ENCODE peak calls at places on chromosomes 16 and 17, in five cellular contexts. I is CD8-positive, alpha-beta memory T cell; B is lung; M is ascending aorta; D is adrenal gland. K is an unnamed sample.

GRCh38 chr16:560221-560700 is at the start of gene PRR35:
- DNase-seq in I (no peak), B (no peak), M (no peak), D (no peak), K (no peak)

GRCh38 chr17:33927732-33928133 is 327.4 kb upstream of the CCL2 start:
- DNase-seq in I (no peak), B (no peak), M (no peak), D (no peak), K (no peak)

GRCh38 chr16:3097266-3097665 is 1.8 kb downstream of the ZSCAN10 start:
- DNase-seq in I (no peak), B (no peak), M (no peak), D (no peak), K (no peak)

GRCh38 chr16:49441366-49441780 is 67.8 kb downstream of the C16orf78 start:
- DNase-seq in I (peak), B (peak), M (no peak), D (peak), K (peak)

GRCh38 chr16:3467920-3468319 is 24.4 kb downstream of the NAA60 start:
- DNase-seq in I (no peak), B (no peak), M (no peak), D (no peak), K (no peak)

GRCh38 chr17:44804301-44805061 is 25.6 kb downstream of the GJC1 start:
- DNase-seq in I (no peak), B (no peak), M (no peak), D (no peak), K (no peak)

GRCh38 chr16:1772362-1772907 is at the start of gene EME2:
- DNase-seq in I (peak), B (no peak), M (no peak), D (no peak), K (no peak)

GRCh38 chr16:69191136-69191535 is 4.2 kb downstream of the SNTB2 start:
- DNase-seq in I (no peak), B (no peak), M (no peak), D (no peak), K (no peak)

GRCh38 chr16:17106243-17106791 is 364.4 kb downstream of the XYLT1 start:
- DNase-seq in I (no peak), B (no peak), M (no peak), D (no peak), K (no peak)

GRCh38 chr16:81454044-81454443 is 9.4 kb downstream of the CMIP start:
- DNase-seq in I (no peak), B (no peak), M (no peak), D (no peak), K (no peak)

GRCh38 chr17:7110617-7111306 is 3.9 kb downstream of the ASGR2 start:
- DNase-seq in I (no peak), B (no peak), M (no peak), D (no peak), K (no peak)

GRCh38 chr17:68513932-68514331 is 1.7 kb downstream of the PRKAR1A start:
- DNase-seq in I (no peak), B (no peak), M (no peak), D (no peak), K (no peak)

GRCh38 chr17:3794890-3795757 is 5.9 kb downstream of the ITGAE start:
- DNase-seq in I (peak), B (no peak), M (no peak), D (no peak), K (no peak)

GRCh38 chr16:48523415-48524204 is 86.4 kb downstream of the N4BP1 start:
- DNase-seq in I (no peak), B (no peak), M (no peak), D (no peak), K (no peak)

GRCh38 chr17:54662978-54663876 is 237.4 kb upstream of the TOM1L1 start:
- DNase-seq in I (no peak), B (no peak), M (no peak), D (no peak), K (no peak)

GRCh38 chr16:51002889-51003490 is 148.1 kb downstream of the SALL1 start:
- DNase-seq in I (no peak), B (no peak), M (no peak), D (no peak), K (peak)

GRCh38 chr17:69525920-69526841 is 111.7 kb downstream of the MAP2K6 start:
- DNase-seq in I (no peak), B (no peak), M (no peak), D (peak), K (peak)

GRCh38 chr17:64741924-64742670 is 80.0 kb upstream of the SMURF2 start:
- DNase-seq in I (no peak), B (peak), M (no peak), D (no peak), K (peak)

GRCh38 chr16:13021996-13022395 is 120.6 kb downstream of the SHISA9 start:
- DNase-seq in I (no peak), B (no peak), M (no peak), D (no peak), K (no peak)
- H3K27ac ChIP-seq in I (no peak), B (no peak), M (no peak), D (no peak), K (no peak)

DNA sequence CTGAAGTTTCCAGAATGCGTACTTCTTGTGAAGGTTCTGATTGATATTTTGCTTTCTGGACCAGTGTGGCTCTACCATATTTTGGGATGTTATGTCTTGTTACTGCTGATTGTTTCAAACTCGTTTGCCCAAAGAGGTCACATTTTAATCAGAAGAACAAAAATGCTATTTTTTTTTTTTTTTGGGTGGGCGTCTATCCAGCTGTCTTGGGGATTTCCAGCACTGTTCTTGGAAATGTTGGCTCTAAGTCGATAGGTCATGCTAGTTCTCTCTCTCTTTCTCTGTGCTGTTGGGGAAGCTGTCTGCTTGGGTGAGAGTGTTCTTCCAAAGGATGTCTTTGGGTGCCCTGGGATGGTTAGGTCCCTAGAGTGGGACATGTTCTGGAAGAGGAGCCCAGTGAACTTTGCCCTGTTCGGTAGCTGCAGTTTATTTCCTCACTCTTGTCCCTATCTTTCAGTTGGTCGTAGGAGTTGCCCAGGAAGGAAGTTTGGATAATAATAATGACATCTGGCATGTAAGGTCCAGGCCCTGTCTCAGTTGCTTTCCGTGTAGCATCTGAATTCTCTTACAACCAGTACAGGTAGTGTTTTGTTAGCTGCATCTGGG is 2.9 kb downstream of the IRF8 start:
- DNase-seq in I (no peak), B (no peak), M (no peak), D (no peak), K (no peak)
- H3K4me3 ChIP-seq in I (no peak), B (no peak), M (no peak), D (no peak), K (no peak)

DNA sequence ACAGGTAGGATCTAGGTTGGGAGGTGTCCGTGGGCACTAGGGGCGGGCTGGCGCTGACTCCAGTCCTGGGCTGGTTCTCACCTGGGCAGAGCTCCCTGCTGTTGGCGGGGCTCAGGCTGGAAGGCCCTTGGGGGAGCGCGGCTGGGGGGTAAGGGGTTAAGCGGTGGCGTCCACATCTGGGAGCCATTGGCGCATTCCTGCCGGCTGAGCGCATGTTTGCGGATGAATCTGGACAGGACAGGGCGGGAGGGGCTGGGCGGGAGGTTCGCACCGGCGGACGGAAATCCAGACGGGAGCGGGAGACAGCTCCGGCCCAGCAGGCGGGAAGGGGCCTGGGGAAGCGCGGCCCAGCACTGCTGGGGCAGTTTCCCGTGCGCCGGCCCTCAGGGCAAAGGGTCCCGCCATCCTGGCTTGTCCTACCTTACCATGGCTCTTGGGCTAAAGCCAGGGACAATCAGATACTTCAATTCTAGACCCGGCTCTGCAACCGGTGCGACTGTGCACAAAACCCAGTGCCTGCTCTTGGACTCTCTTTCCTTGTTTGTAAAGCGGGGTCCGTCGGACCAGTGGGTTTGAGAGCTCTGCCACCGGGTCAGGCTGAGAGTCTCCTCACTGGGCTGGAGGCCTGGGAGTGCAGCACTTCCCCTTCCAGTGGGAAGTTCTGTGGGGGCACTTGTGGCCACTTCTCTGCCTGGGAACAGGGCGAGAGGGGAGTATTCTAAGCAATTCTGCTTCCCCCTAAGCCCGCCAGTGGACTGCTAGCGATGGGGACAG is 7.8 kb downstream of the RARA start:
- DNase-seq in I (no peak), B (no peak), M (no peak), D (peak), K (peak)
- H3K27ac ChIP-seq in I (no peak), B (peak), M (peak), D (peak), K (peak)

DNA sequence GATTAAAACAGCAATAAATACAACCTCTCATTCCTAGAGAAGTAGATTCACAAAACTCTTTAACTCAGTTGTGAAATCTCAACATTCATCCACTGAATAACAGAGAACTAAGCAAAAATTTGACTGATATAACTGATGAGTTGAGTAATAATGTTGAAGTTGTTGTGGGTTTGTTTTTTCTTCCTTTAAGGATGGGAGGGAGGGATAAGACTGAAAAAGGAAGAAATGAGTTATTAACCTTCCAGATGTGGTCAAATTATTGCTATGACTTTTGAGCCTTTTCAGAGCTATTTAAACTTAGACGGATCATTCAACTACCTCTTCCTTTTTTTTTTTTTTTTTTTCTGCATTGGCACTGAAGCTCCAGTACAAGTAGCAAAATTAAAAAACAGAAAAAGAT is 38.6 kb downstream of the SKAP1 start:
- DNase-seq in I (no peak), B (no peak), M (no peak), D (no peak), K (no peak)
- H3K4me3 ChIP-seq in I (no peak), B (no peak), M (no peak), D (no peak), K (no peak)

GRCh38 chr16:12009462-12009861 is 32.9 kb downstream of the SNX29 start:
- DNase-seq in I (no peak), B (no peak), M (no peak), D (no peak), K (no peak)
- H3K27ac ChIP-seq in I (no peak), B (no peak), M (peak), D (peak), K (no peak)

GRCh38 chr16:57019746-57020145 is 30.4 kb downstream of the NLRC5 start:
- DNase-seq in I (no peak), B (no peak), M (no peak), D (no peak), K (no peak)
- H3K4me3 ChIP-seq in I (no peak), B (no peak), M (no peak), D (no peak), K (no peak)

GRCh38 chr17:20201059-20201458 is 191.9 kb downstream of the SPECC1 start:
- DNase-seq in I (no peak), B (no peak), M (no peak), D (no peak), K (no peak)
- H3K27ac ChIP-seq in I (no peak), B (no peak), M (no peak), D (no peak), K (no peak)

GRCh38 chr17:1100382-1100781 is 79.4 kb downstream of the ABR start:
- DNase-seq in I (no peak), B (no peak), M (no peak), D (no peak), K (no peak)
- H3K4me3 ChIP-seq in I (no peak), B (no peak), M (no peak), D (no peak), K (no peak)

DNA sequence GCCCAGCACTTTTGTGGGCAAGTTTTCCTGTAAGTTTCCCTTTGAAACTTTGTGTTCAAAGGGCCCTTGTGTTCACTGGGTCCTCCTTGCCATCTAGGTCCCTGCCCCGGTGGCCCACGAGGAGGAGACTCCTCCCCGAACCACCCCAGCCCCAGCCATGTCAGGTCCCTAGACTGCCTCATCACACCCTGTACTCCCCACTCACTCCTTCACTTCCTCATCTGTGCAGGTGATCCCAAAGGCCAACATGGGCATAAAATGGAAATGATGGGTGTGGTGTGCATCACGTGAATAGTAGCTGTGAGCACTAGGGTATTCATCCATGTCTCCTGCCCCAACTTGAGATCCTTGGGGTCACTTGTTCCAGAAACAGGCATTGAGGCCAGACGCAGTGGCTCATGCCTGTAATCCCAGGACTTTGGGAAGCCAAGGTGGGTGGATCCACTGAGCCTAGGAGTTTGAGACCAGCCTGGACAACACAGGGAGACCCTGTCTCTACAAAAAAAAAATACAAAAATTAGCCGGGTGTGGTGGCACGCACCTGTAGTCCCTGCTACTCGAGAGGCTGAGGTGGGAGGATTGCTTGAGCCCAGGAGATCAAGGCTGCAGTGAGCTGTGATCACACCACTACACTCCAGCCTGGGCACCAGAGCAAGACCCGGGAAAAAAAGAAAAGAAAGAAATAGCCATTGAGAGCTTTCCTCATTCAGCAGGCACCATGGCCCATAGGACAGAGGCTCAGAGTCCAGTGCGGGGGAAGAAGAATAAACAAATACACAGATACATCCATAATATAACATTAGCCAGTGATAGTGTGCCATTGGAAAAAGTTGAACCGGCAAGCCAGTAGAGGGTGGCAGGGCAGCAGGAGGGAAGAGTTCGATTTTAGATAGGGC is 74.5 kb downstream of the KATNIP start:
- DNase-seq in I (no peak), B (no peak), M (no peak), D (no peak), K (no peak)
- H3K27ac ChIP-seq in I (no peak), B (no peak), M (no peak), D (no peak), K (no peak)

GRCh38 chr16:85173077-85173980 is 61.1 kb upstream of the CIBAR2 start:
- DNase-seq in I (no peak), B (no peak), M (no peak), D (peak), K (no peak)
- H3K4me3 ChIP-seq in I (no peak), B (no peak), M (peak), D (no peak), K (no peak)